ENCODE peak calls at places on chromosomes 2 and 18, in seven cellular contexts. R is GM12878, H is IMR-90, C is esophagus squamous epithelium, J is A549, B is sigmoid colon, G is gastrocnemius medialis. D is an unnamed sample.

GRCh38 chr18:59264651-59265245 is 8.5 kb downstream of the RAX start:
- DNase-seq in R (no peak), H (no peak), C (no peak), J (no peak), B (no peak), G (no peak), D (no peak)

GRCh38 chr2:217890445-217890844 is 112.3 kb downstream of the TNS1 start:
- DNase-seq in R (no peak), H (peak; percentile 93), C (no peak), J (peak; percentile 33), B (peak; percentile 90), G (peak; percentile 92), D (no peak)

GRCh38 chr2:215436705-215437570 is 1.1 kb upstream of the FN1 start:
- DNase-seq in R (no peak), H (no peak), C (no peak), J (no peak), B (no peak), G (no peak), D (peak; percentile 26)

GRCh38 chr2:176131617-176132396 is 2.3 kb downstream of the HOXD8 start:
- DNase-seq in R (no peak), H (no peak), C (no peak), J (no peak), B (no peak), G (no peak), D (no peak)

GRCh38 chr18:44715245-44715644 is 34.6 kb downstream of the SETBP1 start:
- DNase-seq in R (no peak), H (no peak), C (no peak), J (no peak), B (peak; percentile 93), G (peak; percentile 68), D (no peak)

GRCh38 chr18:24173997-24174396 is 35.1 kb downstream of the CABYR start:
- DNase-seq in R (no peak), H (no peak), C (no peak), J (no peak), B (no peak), G (no peak), D (no peak)

GRCh38 chr2:26169226-26169625 is 3.7 kb upstream of the GAREM2 start:
- DNase-seq in R (no peak), H (no peak), C (no peak), J (no peak), B (peak; percentile 42), G (no peak), D (no peak)

GRCh38 chr18:49933530-49933929 is 120.2 kb upstream of the ACAA2 start:
- DNase-seq in R (no peak), H (peak; percentile 59), C (no peak), J (no peak), B (no peak), G (no peak), D (no peak)

GRCh38 chr2:109102588-109103233 is 26.3 kb upstream of the SH3RF3 start:
- DNase-seq in R (no peak), H (no peak), C (no peak), J (no peak), B (no peak), G (no peak), D (no peak)

GRCh38 chr18:4284528-4284927 is 170.6 kb downstream of the DLGAP1 start:
- DNase-seq in R (no peak), H (no peak), C (no peak), J (no peak), B (no peak), G (no peak), D (no peak)

GRCh38 chr18:79664525-79665125 is 15.0 kb upstream of the CTDP1 start:
- DNase-seq in R (no peak), H (peak; percentile 85), C (no peak), J (peak; percentile 29), B (no peak), G (no peak), D (no peak)

GRCh38 chr2:113822087-113822805 is 65.8 kb upstream of the SLC35F5 start:
- DNase-seq in R (no peak), H (peak; percentile 17), C (no peak), J (no peak), B (no peak), G (no peak), D (no peak)

GRCh38 chr18:76493213-76494107 is 1.6 kb downstream of the ZNF516 start:
- DNase-seq in R (no peak), H (peak; percentile 72), C (no peak), J (peak; percentile 19), B (no peak), G (no peak), D (no peak)
- TF ChIP-seq POLR2A in R (no peak), H (no peak), C (no peak), J (no peak), B (no peak), G (peak; percentile 31), D (no peak)

DNA sequence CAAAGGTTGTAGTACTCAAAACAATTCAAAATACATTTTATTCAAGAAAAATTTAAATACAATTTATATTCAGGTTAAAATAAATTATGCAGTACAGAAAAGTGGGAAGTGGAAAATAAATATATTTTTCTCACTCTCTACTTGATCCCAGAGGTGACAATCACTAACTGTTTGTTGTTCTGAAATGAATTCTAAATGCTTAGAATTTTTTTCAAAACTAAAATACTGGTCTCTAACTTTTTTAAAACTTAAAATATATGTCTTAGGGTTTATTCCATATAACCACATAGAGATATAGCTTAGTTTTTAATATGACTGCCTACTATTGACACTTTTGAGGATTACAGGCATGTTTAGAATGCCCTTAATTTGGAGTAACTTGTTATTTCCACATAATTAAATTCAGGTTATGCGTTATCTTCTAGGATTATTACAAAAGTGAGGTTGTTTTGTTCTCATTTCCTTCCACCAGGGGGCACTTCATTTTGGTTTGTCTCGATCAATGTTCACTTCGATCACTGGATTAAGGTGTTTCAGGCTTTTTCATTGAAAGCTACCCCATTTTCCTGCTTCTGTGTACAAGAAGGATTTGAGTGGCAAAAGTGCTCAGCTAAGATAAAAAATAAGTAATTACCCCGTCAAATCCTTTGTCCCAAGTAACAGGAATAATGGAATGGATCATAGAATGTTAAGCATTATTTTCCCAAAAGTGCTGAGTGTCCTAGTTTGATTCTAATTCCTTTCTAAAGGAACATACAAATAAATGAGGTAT is 27.1 kb upstream of the TFPI start:
- DNase-seq in R (no peak), H (peak; percentile 52), C (no peak), J (peak; percentile 62), B (no peak), G (no peak), D (no peak)
- H3K27ac ChIP-seq in R (no peak overlapping the region), H (no peak overlapping the region), C (no peak overlapping the region), J (peak overlapping the region; percentile 69), B (no peak overlapping the region), G (no peak overlapping the region), D (peak overlapping the region; percentile 48)

GRCh38 chr2:96156011-96156820 is 11.0 kb upstream of the DUSP2 start:
- DNase-seq in R (no peak), H (no peak), C (no peak), J (no peak), B (peak; percentile 30), G (no peak), D (no peak)

GRCh38 chr2:96159084-96159830 is 14.0 kb upstream of the DUSP2 start:
- DNase-seq in R (no peak), H (no peak), C (no peak), J (no peak), B (peak; percentile 45), G (no peak), D (no peak)

GRCh38 chr2:96156926-96157648 is 11.8 kb upstream of the DUSP2 start:
- DNase-seq in R (peak; percentile 71), H (no peak), C (no peak), J (no peak), B (peak; percentile 54), G (no peak), D (no peak)

GRCh38 chr2:96157649-96158553 is 12.7 kb upstream of the DUSP2 start:
- DNase-seq in R (peak; percentile 76), H (no peak), C (no peak), J (no peak), B (peak; percentile 50), G (no peak), D (no peak)

DNA sequence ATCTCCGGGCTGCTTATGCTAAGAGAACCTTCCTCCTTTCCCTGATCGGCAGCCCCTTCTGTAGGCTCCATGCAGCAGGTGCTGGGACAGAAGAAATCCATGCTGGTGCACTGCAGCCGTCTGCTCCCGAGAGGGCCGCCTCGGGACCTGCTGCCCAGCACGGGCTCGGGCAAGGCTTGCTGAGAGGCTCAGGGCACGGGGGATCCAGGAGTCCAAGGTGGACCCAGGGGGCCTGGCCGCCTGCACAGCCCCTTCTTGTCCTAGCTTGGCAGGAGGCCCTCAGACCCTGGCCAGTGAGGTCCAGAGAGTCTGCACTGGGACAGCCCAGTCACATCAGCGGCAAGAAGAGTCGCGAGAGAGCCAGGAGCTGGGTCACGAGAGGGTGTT is 13.3 kb upstream of the DUSP2 start:
- DNase-seq in R (no peak), H (no peak), C (no peak), J (no peak), B (peak; percentile 56), G (no peak), D (no peak)
- TF ChIP-seq POLR2A in R (no peak), H (no peak), C (no peak), J (no peak), B (no peak), G (no peak), D (no peak)

DNA sequence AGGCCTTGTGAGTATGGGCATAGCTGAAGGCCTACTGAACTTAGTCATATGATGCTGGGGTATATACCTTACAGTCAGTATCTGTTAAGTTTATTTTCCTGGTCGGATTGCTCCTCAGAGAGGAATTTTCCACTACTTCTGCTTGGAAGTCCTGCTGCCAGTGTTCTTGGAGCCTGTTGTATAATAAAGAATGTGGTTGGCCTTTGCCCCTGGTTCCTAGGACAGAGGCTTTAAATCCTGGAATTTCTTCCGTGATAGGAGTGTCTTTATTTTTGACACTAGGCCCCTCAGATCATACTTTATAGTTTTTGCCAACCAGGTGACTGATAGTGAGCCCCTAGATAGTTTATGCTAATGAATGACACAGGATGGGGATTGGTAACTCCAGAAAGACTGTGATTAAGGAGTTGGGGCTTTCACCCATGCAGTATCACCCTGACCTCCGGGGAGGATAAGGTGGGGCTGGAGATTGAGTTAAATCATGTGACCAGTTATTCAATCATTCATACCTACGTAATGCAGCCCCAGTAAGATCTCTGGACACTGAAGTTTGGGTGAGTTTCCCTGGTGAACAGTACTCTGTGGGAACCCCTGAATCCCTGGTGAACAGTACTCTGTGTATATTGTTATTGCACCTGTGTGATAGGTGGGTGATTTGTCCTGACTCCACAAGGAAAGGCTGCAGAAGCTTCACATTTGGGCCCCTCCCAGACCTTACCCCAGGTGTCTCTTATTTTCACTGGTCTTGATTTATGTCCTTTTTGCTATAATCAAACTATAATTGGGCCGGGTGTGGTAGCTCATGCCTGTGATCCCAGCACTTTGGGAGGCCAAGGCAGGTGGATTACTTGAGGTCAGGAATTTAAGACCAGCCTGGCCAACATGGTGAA is 56.9 kb downstream of the COMMD1 start:
- DNase-seq in R (no peak), H (peak; percentile 80), C (no peak), J (no peak), B (no peak), G (no peak), D (no peak)
- H3K27ac ChIP-seq in R (no peak overlapping the region), H (peak overlapping the region; percentile 79), C (no peak overlapping the region), J (no peak overlapping the region), B (no peak overlapping the region), G (no peak overlapping the region), D (no peak overlapping the region)